ENCODE peak calls at places on chromosomes 3 and 15, in five cellular contexts. H is Right ventricle myocardium superior, J is hippocampal formation, F is amniotic stem cell, T is substantia nigra. V is an unnamed sample.
A peak's percentile ranks its signal among the peaks of the same experiment; 100 is the strongest.

GRCh38 chr15:70259030-70259424 is 161.3 kb upstream of the TLE3 start:
- DNase-seq in F (no peak), T (no peak), H (peak; percentile 81), J (peak; percentile 26), V (peak; percentile 60)

GRCh38 chr3:134709563-134710312 is 58.9 kb upstream of the KY start:
- DNase-seq in T (no peak), F (no peak), H (no peak), J (no peak), V (no peak)

GRCh38 chr15:37199546-37199945 is 99.2 kb upstream of the MEIS2 start:
- DNase-seq in T (no peak), H (no peak), F (no peak), J (no peak), V (no peak)

GRCh38 chr3:19202303-19202702 is 54.0 kb downstream of the KCNH8 start:
- DNase-seq in F (no peak), J (peak; percentile 93), T (peak; percentile 16), H (no peak), V (no peak)

GRCh38 chr3:155946178-155946577 is 75.7 kb downstream of the GMPS start:
- DNase-seq in H (no peak), F (peak; percentile 28), J (no peak), T (no peak), V (no peak)

GRCh38 chr15:25950014-25950413 is 86.9 kb upstream of the ATP10A start:
- DNase-seq in H (no peak), F (no peak), T (no peak), J (no peak), V (no peak)

GRCh38 chr15:57041416-57041815 is 123.0 kb downstream of the TCF12 start:
- DNase-seq in T (no peak), F (no peak), H (no peak), J (peak; percentile 55), V (no peak)

GRCh38 chr15:64624242-64624641 is 151.1 kb downstream of the RBPMS2 start:
- DNase-seq in J (no peak), T (no peak), H (no peak), F (no peak), V (no peak)

GRCh38 chr3:196528639-196529233 is 13.6 kb upstream of the SMCO1 start:
- DNase-seq in H (peak; percentile 90), J (peak; percentile 19), F (no peak), T (no peak), V (peak; percentile 76)

GRCh38 chr3:66828303-66828702 is 169.8 kb upstream of the KBTBD8 start:
- DNase-seq in J (no peak), H (no peak), F (no peak), T (no peak), V (no peak)

GRCh38 chr15:59931642-59932296 is 72.3 kb upstream of the FOXB1 start:
- DNase-seq in H (no peak), F (no peak), T (no peak), J (no peak), V (no peak)

GRCh38 chr3:172787746-172788145 is 37.2 kb downstream of the ECT2 start:
- DNase-seq in T (no peak), F (no peak), J (no peak), H (no peak), V (no peak)

GRCh38 chr3:162143181-162143580 is 646.6 kb downstream of the OTOL1 start:
- DNase-seq in F (no peak), J (no peak), H (no peak), T (no peak), V (no peak)

GRCh38 chr3:49908378-49909199 is 4.9 kb upstream of the MST1R start:
- DNase-seq in F (no peak), J (no peak), H (no peak), T (no peak), V (no peak)

GRCh38 chr15:99424978-99425665 is 140.7 kb upstream of the MEF2A start:
- DNase-seq in F (peak; percentile 56), T (no peak), H (peak; percentile 75), J (no peak), V (peak; percentile 55)

GRCh38 chr3:169305460-169305859 is 358.1 kb downstream of the MECOM start:
- DNase-seq in F (no peak), J (no peak), T (no peak), H (no peak), V (no peak)

GRCh38 chr15:83283813-83284562 is 476 bp downstream of the BNC1 start:
- DNase-seq in T (no peak), J (no peak), F (no peak), H (no peak), V (no peak)

GRCh38 chr15:82810863-82811421 is 1.5 kb downstream of the WHAMM start:
- DNase-seq in F (no peak), H (no peak), T (no peak), J (no peak), V (no peak)

GRCh38 chr3:105647047-105647446 is 221.8 kb downstream of the CBLB start:
- DNase-seq in H (no peak), T (no peak), F (peak; percentile 56), J (no peak), V (no peak)

GRCh38 chr15:69820819-69821218 is 276.9 kb downstream of the TLE3 start:
- DNase-seq in H (no peak), J (no peak), T (no peak), F (no peak), V (no peak)